ENCODE peak calls at places on chromosome 15, in six cellular contexts. A, E, X, R, Y and T are unnamed samples.

GRCh38 chr15:70098170-70098460 is 398 bp upstream of the TLE3 start:
- DNase-seq in R (no peak), Y (no peak), A (no peak), E (no peak), X (no peak), T (no peak)

GRCh38 chr15:57327985-57328471 is 48.3 kb upstream of the CGNL1 start:
- DNase-seq in E (no peak), R (no peak), A (no peak), X (no peak), Y (peak; percentile 89), T (peak; percentile 95)

GRCh38 chr15:99434506-99435137 is 131.2 kb upstream of the MEF2A start:
- DNase-seq in X (peak; percentile 28), Y (no peak), R (no peak), E (peak; percentile 28), A (no peak), T (no peak)

GRCh38 chr15:59315914-59316428 is 56.7 kb downstream of the MYO1E start:
- DNase-seq in R (peak; percentile 77), A (no peak), E (no peak), X (no peak), Y (no peak), T (no peak)

GRCh38 chr15:77605582-77605981 is 27.1 kb downstream of the LINGO1 start:
- DNase-seq in A (no peak), R (no peak), X (no peak), Y (no peak), E (no peak), T (no peak)

GRCh38 chr15:89681146-89681545 is 2.0 kb upstream of the PLIN1 start:
- DNase-seq in X (no peak), Y (no peak), A (no peak), E (no peak), R (no peak), T (no peak)

GRCh38 chr15:68595260-68595564 is 16.4 kb downstream of the CORO2B start:
- DNase-seq in E (no peak), R (no peak), X (peak; percentile 12), A (no peak), Y (no peak), T (no peak)

GRCh38 chr15:58761010-58761388 is 10.1 kb upstream of the MINDY2 start:
- DNase-seq in A (no peak), X (no peak), R (no peak), E (no peak), Y (no peak), T (no peak)

GRCh38 chr15:83283813-83284562 is 476 bp downstream of the BNC1 start:
- DNase-seq in X (no peak), A (peak; percentile 42), Y (peak; percentile 19), R (no peak), E (no peak), T (peak; percentile 40)

GRCh38 chr15:27237319-27237939 is 266.4 kb downstream of the GABRG3 start:
- DNase-seq in A (no peak), E (no peak), Y (no peak), X (no peak), R (no peak), T (no peak)

GRCh38 chr15:67120839-67121540 is 55.6 kb downstream of the SMAD3 start:
- DNase-seq in Y (peak; percentile 95), R (peak; percentile 76), E (peak; percentile 94), X (peak; percentile 95), A (peak; percentile 98), T (peak; percentile 97)

GRCh38 chr15:75786564-75786925 is 56.7 kb upstream of the UBE2Q2 start:
- DNase-seq in E (no peak), Y (no peak), A (no peak), R (no peak), X (no peak), T (no peak)

GRCh38 chr15:70401709-70402108 is 304.0 kb upstream of the TLE3 start:
- DNase-seq in A (no peak), Y (no peak), X (no peak), R (no peak), E (no peak), T (no peak)

GRCh38 chr15:90231028-90232017 is 2.4 kb downstream of the CIB1 start:
- DNase-seq in A (no peak), X (no peak), Y (peak; percentile 5), E (no peak), R (peak; percentile 51), T (no peak)

GRCh38 chr15:74402337-74402839 is 31.4 kb downstream of the SEMA7A start:
- DNase-seq in Y (no peak), R (no peak), E (no peak), A (no peak), X (no peak), T (no peak)

GRCh38 chr15:74399100-74399499 is 31.7 kb upstream of the CYP11A1 start:
- DNase-seq in E (no peak), R (no peak), Y (no peak), A (no peak), X (no peak), T (no peak)

GRCh38 chr15:74400915-74401757 is 32.6 kb downstream of the SEMA7A start:
- DNase-seq in E (no peak), A (no peak), R (no peak), X (no peak), Y (no peak), T (no peak)

GRCh38 chr15:74399511-74400312 is 32.3 kb upstream of the CYP11A1 start:
- DNase-seq in R (no peak), E (no peak), X (no peak), A (no peak), Y (peak; percentile 31), T (no peak)

GRCh38 chr15:74400313-74400850 is 32.9 kb upstream of the CYP11A1 start:
- DNase-seq in A (no peak), E (no peak), R (no peak), Y (no peak), X (no peak), T (no peak)
- H3K4me3 ChIP-seq in A (no peak overlapping the region), E (no peak overlapping the region), R (no peak overlapping the region), Y (no peak overlapping the region), X (no peak overlapping the region), T (no peak overlapping the region)

GRCh38 chr15:88572030-88572333 is 25.5 kb upstream of the DET1 start:
- DNase-seq in Y (no peak), R (no peak), A (no peak), E (no peak), X (no peak), T (no peak)

GRCh38 chr15:88571153-88572029 is 24.9 kb upstream of the DET1 start:
- DNase-seq in E (no peak), A (no peak), R (no peak), Y (no peak), X (peak; percentile 70), T (no peak)

GRCh38 chr15:88580532-88580931 is 34.1 kb upstream of the DET1 start:
- DNase-seq in A (peak; percentile 55), R (no peak), X (no peak), Y (no peak), E (no peak), T (no peak)

GRCh38 chr15:88574062-88574461 is 27.6 kb upstream of the DET1 start:
- DNase-seq in A (no peak), X (no peak), E (no peak), R (no peak), Y (no peak), T (no peak)

GRCh38 chr15:88574646-88575045 is 28.2 kb upstream of the DET1 start:
- DNase-seq in E (no peak), R (no peak), X (no peak), Y (no peak), A (no peak), T (no peak)
- TF ChIP-seq CTCF in E (no peak), R (no peak), X (no peak), Y (no peak), A (no peak), T (no peak)

DNA sequence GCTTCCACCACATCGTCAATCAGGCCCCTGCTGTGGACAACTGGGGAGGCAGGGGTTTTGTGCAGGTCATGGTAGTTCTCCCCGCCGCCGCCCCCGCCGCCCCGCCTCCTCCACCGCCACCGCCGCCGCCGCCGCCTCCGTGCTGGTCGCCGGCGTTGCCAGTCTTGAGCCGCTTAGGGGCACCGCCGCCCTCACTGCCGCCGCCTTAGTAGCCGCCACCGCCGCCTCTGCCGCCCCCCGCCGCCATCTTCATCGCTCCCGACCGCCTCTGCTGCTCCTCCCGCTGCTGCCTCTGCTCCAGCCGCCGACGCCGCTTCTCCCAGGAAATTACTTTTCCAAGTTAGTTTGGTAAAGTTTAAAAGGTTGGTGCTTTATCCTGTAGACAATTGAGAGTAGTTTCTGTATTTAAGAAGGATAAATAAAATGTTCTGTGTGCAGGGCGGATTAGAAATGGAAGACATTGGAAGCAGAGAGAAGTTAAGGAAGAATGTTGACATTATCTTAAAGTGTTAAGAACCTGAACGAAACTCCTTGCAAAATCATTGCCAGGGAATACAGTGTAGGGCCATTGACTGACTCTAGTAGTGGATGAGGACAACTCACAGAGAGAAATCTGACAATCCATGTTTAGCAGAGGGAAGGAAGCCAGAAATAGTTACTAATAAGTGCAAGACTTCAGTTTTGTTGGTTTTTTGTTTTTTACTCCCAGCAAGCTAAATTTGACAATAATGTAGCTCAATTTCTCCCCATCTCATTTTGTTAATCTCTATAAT is 53.0 kb upstream of the GOLGA8A start:
- DNase-seq in X (no peak), Y (no peak), R (no peak), E (no peak), A (no peak), T (no peak)
- H3K4me3 ChIP-seq in X (no peak overlapping the region), Y (no peak overlapping the region), R (no peak overlapping the region), E (no peak overlapping the region), A (no peak overlapping the region), T (no peak overlapping the region)

GRCh38 chr15:101244889-101245668 is 6.8 kb downstream of the CHSY1 start:
- DNase-seq in A (no peak), E (no peak), R (no peak), Y (no peak), X (no peak), T (no peak)

GRCh38 chr15:101242160-101242998 is 9.5 kb downstream of the CHSY1 start:
- DNase-seq in A (no peak), E (no peak), Y (no peak), R (peak; percentile 51), X (no peak), T (peak; percentile 82)

GRCh38 chr15:101243420-101243819 is 8.4 kb downstream of the CHSY1 start:
- DNase-seq in E (no peak), X (no peak), R (no peak), A (no peak), Y (no peak), T (no peak)

GRCh38 chr15:101242999-101243336 is 8.9 kb downstream of the CHSY1 start:
- DNase-seq in X (no peak), Y (no peak), R (no peak), E (no peak), A (peak; percentile 51), T (no peak)

DNA sequence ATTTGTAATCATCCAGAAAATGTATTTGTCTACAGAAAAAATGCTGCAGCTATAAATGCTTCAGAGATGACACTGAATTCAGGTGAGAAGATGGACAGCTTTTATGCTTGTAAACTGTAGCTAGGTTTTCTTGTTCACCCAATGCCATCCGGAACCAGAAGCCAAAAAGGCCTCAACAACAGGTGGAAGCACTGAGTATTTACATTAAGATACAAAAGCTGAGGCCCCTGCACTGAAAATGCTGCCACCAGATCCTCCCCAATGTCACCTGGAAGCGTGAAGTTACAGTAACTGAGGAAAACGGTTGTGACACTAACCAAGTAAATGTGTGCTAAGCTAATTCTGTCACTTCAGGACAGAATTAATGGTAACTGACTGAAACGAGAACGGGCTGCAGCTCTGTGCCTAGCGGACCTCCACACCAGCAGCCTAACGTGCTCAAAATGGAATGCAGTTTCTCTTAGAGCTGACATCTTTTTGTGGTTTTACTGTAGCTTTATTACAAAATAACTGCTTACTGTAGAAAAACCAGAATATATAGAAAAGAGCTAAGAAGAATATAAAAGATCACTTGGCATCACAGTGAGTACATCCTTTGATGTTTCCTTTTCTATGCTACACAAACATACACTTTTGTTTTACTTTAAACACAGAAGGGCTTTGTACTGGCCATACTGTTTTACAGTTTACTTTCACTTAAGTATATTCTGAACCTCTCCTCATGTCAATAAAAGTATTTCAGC is 7.6 kb downstream of the CHSY1 start:
- DNase-seq in R (no peak), Y (peak; percentile 69), X (no peak), A (no peak), E (no peak), T (peak; percentile 66)
- TF ChIP-seq CTCF in R (no peak), Y (no peak), X (no peak), A (no peak), E (no peak), T (no peak)